ENCODE peak calls at places on chromosomes 1 and 21, in ten cellular contexts. N, G, B, K, V, A, L, I, X and E are unnamed samples. For H3K4me1, the result is how much of the 10 kb centered on the place peaks cover.

GRCh38 chr21:35587841-35588390 is 472.4 kb downstream of the SETD4 start:
- DNase-seq in N (no peak), G (no peak), B (no peak), K (no peak), V (no peak), A (no peak), L (no peak), I (no peak), X (no peak), E (no peak)

GRCh38 chr1:201399352-201400126 is 415 bp upstream of the LAD1 start:
- DNase-seq in N (no peak), G (peak), B (no peak), K (no peak), V (peak), A (peak), L (peak), I (no peak), X (peak), E (no peak)

GRCh38 chr1:20663365-20663764 is 2.2 kb upstream of the DDOST start:
- DNase-seq in N (no peak), G (no peak), B (no peak), K (no peak), V (no peak), A (no peak), L (peak), I (no peak), X (no peak), E (no peak)

GRCh38 chr1:46557403-46557802 is 6.0 kb upstream of the KNCN start:
- DNase-seq in N (no peak), G (no peak), B (no peak), K (no peak), V (no peak), A (no peak), L (no peak), I (no peak), X (no peak), E (no peak)

GRCh38 chr1:248842781-248843331 is 4.8 kb downstream of the ZNF672 start:
- DNase-seq in N (no peak), G (no peak), B (no peak), K (peak), V (no peak), A (no peak), L (no peak), I (no peak), X (no peak), E (no peak)

GRCh38 chr1:116693759-116694482 is 26.4 kb upstream of the IGSF3 start:
- DNase-seq in N (no peak), G (no peak), B (no peak), K (peak), V (no peak), A (no peak), L (no peak), I (peak), X (peak), E (no peak)

GRCh38 chr1:32870615-32871363 is at the start of gene FNDC5:
- DNase-seq in N (no peak), G (peak), B (peak), K (no peak), V (no peak), A (no peak), L (peak), I (no peak), X (no peak), E (peak)

GRCh38 chr1:23657659-23658275 is 33.8 kb upstream of the RPL11 start:
- DNase-seq in N (peak), G (peak), B (peak), K (no peak), V (peak), A (no peak), L (peak), I (peak), X (peak), E (peak)

GRCh38 chr1:42340093-42340492 is 5.1 kb upstream of the FOXJ3 start:
- DNase-seq in N (no peak), G (peak), B (peak), K (no peak), V (no peak), A (no peak), L (peak), I (no peak), X (peak), E (no peak)

GRCh38 chr1:206460846-206461426 is 9.3 kb upstream of the IKBKE start:
- DNase-seq in N (peak), G (no peak), B (no peak), K (no peak), V (no peak), A (no peak), L (no peak), I (peak), X (no peak), E (no peak)

GRCh38 chr1:15768388-15768787 is 9.8 kb downstream of the FBLIM1 start:
- DNase-seq in N (no peak), G (no peak), B (no peak), K (no peak), V (no peak), A (no peak), L (no peak), I (no peak), X (no peak), E (no peak)

GRCh38 chr1:161115132-161115711 is 2.6 kb downstream of the PFDN2 start:
- DNase-seq in N (no peak), G (no peak), B (peak), K (peak), V (no peak), A (no peak), L (no peak), I (peak), X (no peak), E (no peak)

GRCh38 chr1:185250063-185250462 is 67.0 kb downstream of the IVNS1ABP start:
- DNase-seq in N (no peak), G (no peak), B (no peak), K (no peak), V (no peak), A (no peak), L (peak), I (no peak), X (no peak), E (no peak)

GRCh38 chr1:9867408-9868243 is 42.4 kb downstream of the CTNNBIP1 start:
- DNase-seq in N (peak), G (peak), B (peak), K (no peak), V (peak), A (peak), L (peak), I (peak), X (peak), E (peak)

GRCh38 chr1:117599822-117600221 is 6.0 kb upstream of the TENT5C start:
- DNase-seq in N (no peak), G (no peak), B (no peak), K (no peak), V (no peak), A (no peak), L (no peak), I (peak), X (no peak), E (no peak)

GRCh38 chr1:211639500-211640361 is 35.7 kb downstream of the NEK2 start:
- DNase-seq in N (no peak), G (peak), B (peak), K (no peak), V (no peak), A (no peak), L (no peak), I (no peak), X (no peak), E (no peak)

GRCh38 chr1:39639333-39640130 is at the start of gene HEYL:
- DNase-seq in N (peak), G (peak), B (peak), K (no peak), V (peak), A (peak), L (peak), I (peak), X (peak), E (peak)
- H3K4me1 ChIP-seq in N (under half), G (under half), B (under half), K (under half), V (under half), A (under half), L (under half), I (under half), X (under half), E (under half)

GRCh38 chr1:207993477-207994445 is 82.8 kb upstream of the CD34 start:
- DNase-seq in N (no peak), G (no peak), B (no peak), K (no peak), V (no peak), A (no peak), L (peak), I (no peak), X (no peak), E (peak)
- TF ChIP-seq CTCF in N (no peak), G (peak), B (peak), K (peak), V (peak), A (peak), L (peak), I (no peak), X (no peak), E (peak)

DNA sequence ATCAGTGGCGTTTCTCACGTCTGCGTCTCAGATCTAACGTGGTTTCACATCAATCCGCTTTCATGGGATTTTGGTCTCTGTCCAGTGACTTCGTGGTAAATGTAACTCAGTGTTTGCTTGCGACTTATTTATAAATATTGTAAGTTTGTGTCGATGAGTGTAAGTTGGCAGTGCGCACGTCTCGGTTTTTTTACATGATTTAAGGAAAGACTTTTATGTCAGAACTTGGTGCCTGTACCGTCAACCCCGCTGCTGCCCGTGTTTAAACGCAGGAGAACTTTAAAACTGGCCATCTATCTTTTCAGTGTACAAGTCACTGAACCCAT is 1.5 kb downstream of the B3GALT6 start:
- DNase-seq in N (no peak), G (no peak), B (no peak), K (no peak), V (no peak), A (no peak), L (no peak), I (no peak), X (no peak), E (no peak)
- H3K4me3 ChIP-seq in N (no peak), G (no peak), B (no peak), K (no peak), V (no peak), A (no peak), L (peak), I (no peak), X (no peak), E (peak)

DNA sequence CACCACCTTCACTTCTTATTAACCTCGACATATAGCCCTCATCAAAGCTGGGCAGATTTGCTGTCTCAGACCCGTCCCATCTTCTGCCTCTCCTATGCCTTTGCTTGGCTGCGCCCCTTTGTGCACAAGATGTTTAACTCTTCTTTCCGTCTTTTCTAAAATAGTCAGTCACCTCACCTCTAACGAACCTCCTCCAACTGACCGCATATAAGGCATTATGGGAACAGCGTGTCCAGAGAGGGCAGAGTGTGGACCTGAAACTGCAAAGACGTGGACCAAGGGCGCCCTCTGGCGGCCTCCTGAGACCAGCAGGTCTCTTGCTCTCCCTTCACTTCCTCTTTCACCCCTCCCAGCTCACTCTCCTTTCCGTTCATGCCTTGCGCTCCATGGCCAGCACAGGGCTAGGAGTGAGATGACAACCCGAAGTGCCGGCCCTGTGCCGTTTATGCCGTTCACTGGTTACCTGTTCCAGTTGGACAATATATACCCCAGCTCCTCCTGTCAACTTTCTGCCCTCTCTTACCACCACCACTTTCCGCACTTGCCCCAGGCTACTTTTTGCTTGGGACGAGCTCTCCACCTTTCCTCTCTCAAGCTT is 2.5 kb upstream of the METTL25B start:
- DNase-seq in N (peak), G (peak), B (peak), K (peak), V (peak), A (peak), L (peak), I (peak), X (peak), E (peak)
- H3K4me1 ChIP-seq in N (under half), G (under half), B (under half), K (under half), V (under half), A (under half), L (under half), I (under half), X (under half), E (under half)

GRCh38 chr1:53826367-53826766 is 11.7 kb downstream of the NDC1 start:
- DNase-seq in N (no peak), G (no peak), B (peak), K (no peak), V (no peak), A (no peak), L (peak), I (no peak), X (no peak), E (no peak)
- TF ChIP-seq CTCF in N (no peak), G (no peak), B (peak), K (no peak), V (no peak), A (no peak), L (peak), I (no peak), X (no peak), E (peak)

GRCh38 chr1:154351363-154352068 is 26.2 kb downstream of the ATP8B2 start:
- DNase-seq in N (no peak), G (peak), B (no peak), K (no peak), V (no peak), A (no peak), L (no peak), I (no peak), X (peak), E (no peak)

GRCh38 chr1:154353966-154354365 is 28.6 kb downstream of the ATP8B2 start:
- DNase-seq in N (no peak), G (no peak), B (no peak), K (no peak), V (no peak), A (no peak), L (no peak), I (no peak), X (no peak), E (no peak)

GRCh38 chr1:154352245-154352580 is 26.9 kb downstream of the ATP8B2 start:
- DNase-seq in N (no peak), G (no peak), B (no peak), K (no peak), V (no peak), A (peak), L (peak), I (no peak), X (no peak), E (peak)

GRCh38 chr1:154352581-154353459 is 27.5 kb downstream of the ATP8B2 start:
- DNase-seq in N (peak), G (peak), B (peak), K (no peak), V (peak), A (peak), L (peak), I (peak), X (peak), E (peak)

GRCh38 chr1:154353460-154353904 is 28.2 kb downstream of the ATP8B2 start:
- DNase-seq in N (no peak), G (peak), B (peak), K (no peak), V (no peak), A (no peak), L (peak), I (peak), X (peak), E (peak)
- H3K4me3 ChIP-seq in N (peak), G (peak), B (no peak), K (no peak), V (peak), A (peak), L (peak), I (peak), X (peak), E (peak)

GRCh38 chr1:209402697-209403096 is 180.8 kb upstream of the CAMK1G start:
- DNase-seq in N (no peak), G (no peak), B (no peak), K (no peak), V (no peak), A (no peak), L (no peak), I (no peak), X (no peak), E (no peak)
- H3K4me1 ChIP-seq in N (under half), G (under half), B (under half), K (half or more), V (under half), A (under half), L (half or more), I (under half), X (under half), E (under half)

DNA sequence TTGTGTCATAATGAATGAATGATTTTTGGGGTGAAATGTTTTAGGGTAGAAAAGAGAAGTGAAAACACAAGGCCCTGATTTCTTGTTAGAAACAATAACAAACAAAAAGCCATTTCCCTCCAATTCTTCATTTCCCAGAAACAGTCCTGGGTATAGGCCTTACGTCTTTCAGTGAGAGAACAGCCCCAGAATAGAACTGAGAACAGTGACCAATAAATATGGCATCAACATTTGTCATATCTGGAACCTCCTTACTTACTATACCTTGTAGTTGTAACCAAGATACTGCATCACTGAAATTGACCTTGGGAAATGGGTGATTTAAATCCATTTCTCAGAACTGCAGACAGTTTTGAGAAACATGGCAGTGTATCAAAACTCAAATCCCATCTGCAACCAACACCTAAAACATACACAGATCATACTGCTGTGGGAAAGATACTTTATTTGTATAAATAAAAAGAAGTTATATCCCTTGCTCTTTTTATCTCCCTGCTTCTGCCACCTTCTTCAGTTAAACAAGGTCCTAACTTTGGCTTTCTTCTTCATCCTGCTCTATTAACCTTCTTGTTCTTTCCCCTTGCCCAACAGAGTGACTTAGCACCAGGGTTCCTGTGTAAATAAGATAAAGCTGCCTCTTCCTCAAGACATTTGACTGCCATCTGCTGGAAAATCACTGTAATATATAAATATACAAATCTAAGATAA is 19.5 kb downstream of the XKR8 start:
- DNase-seq in N (no peak), G (peak), B (peak), K (no peak), V (no peak), A (no peak), L (peak), I (no peak), X (no peak), E (peak)
- TF ChIP-seq CTCF in N (peak), G (peak), B (peak), K (peak), V (peak), A (peak), L (peak), I (peak), X (peak), E (peak)

DNA sequence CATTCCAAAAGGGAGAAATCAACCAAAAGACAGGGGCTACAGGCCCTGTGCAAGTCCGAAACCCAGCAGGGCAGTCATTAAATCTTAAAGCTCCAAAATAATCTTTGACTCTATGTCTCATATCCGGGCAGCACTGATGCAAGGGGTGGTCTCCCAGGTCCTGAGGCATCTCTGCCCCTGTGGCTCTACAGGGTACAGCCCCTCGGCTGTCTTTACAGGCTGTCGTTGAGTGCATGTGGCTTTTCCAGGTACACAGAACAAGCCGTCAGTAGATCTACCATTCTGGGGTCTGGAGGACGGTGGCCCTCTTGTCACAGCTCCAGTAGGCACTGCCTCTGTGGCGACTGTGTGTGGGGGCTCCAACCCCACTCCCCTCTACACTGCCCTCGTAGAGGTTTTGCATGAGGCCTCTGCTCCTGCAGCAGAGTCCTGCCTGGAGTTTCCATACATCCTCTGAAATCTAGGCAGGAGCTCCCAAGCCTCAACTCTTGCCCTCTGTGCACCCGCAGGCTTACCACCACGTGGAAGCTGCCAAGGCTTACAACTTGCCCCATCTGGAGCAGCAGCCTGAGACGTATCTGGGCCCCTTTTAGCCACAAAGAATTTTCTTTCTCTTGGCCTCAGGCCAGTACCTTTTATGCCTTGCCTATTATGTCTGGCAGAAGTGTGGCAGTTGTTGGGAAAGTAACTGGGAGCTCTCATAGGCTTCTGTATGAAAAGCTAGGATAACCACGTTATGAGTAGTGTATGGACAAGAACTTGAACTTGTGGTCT is 52.5 kb downstream of the POU2F1 start:
- DNase-seq in N (peak), G (no peak), B (peak), K (no peak), V (no peak), A (no peak), L (no peak), I (no peak), X (no peak), E (peak)
- H3K4me3 ChIP-seq in N (no peak), G (no peak), B (no peak), K (no peak), V (no peak), A (no peak), L (no peak), I (no peak), X (no peak), E (no peak)

DNA sequence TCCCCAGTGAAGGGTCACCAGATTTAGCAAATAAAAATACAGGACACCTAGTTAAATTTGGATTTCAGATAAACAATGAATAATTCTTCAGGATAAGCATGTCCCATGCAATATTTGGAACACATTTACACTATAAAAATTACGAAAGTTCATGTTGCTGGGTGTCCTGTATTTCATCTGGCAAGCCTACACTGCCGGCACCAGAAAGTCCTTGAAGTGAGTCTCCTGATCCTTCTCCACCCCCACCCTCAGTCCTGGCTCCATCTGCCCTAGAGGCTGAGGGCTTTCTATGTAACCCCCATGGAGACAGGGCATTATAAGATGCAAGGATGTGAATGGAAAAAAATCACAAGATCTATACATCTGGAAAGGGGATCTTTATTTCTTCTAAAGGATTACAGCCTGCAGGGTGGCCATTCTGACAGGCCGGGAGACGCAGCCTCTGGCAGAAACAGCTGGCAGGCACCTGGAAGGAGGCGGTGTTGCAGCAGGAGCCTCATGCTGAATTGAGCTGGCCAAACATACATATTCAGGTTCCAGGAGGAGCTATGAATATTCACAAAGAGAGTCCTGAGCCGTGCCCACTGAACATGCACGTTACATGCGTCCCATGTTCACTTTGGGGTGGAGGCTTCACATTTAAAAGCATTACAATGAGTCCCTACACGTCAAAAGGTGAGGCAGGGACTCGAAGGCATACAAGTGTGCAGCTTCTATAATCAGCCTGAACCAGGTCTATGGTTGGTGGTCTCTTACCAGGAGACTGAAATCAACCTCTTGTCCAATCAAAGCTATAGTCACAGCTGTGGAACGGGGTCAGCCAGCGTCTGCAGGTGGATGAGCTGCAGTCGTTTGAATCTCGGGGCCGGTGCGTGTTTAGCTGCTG is 182.7 kb downstream of the ETS2 start:
- DNase-seq in N (no peak), G (peak), B (no peak), K (no peak), V (no peak), A (no peak), L (no peak), I (no peak), X (no peak), E (no peak)
- H3K4me1 ChIP-seq in N (half or more), G (half or more), B (under half), K (half or more), V (half or more), A (under half), L (under half), I (half or more), X (under half), E (half or more)